ENCODE peak calls at places on chromosomes 6 and 20, in four cellular contexts. O, D, E and I are unnamed samples.

GRCh38 chr6:21636876-21637275 is 43.3 kb downstream of the SOX4 start:
- DNase-seq in D (peak; percentile 59), E (no peak), O (no peak), I (no peak)

GRCh38 chr6:152461556-152461955 is 175.6 kb downstream of the SYNE1 start:
- DNase-seq in O (no peak), E (no peak), D (peak; percentile 7), I (no peak)

GRCh38 chr6:149854532-149854931 is 9.6 kb downstream of the LRP11 start:
- DNase-seq in E (no peak), O (no peak), D (no peak), I (peak; percentile 38)

GRCh38 chr6:137227872-137228302 is 8.7 kb upstream of the IFNGR1 start:
- DNase-seq in O (no peak), D (no peak), E (no peak), I (no peak)

GRCh38 chr6:138160329-138161117 is 1.2 kb upstream of the ARFGEF3 start:
- DNase-seq in E (no peak), D (no peak), O (no peak), I (no peak)

GRCh38 chr20:20017852-20018245 is 687 bp downstream of the NAA20 start:
- DNase-seq in E (no peak), D (no peak), O (peak; percentile 21), I (no peak)

GRCh38 chr20:63693975-63694595 is 2.4 kb upstream of the TNFRSF6B start:
- DNase-seq in O (no peak), E (no peak), D (no peak), I (peak; percentile 29)

GRCh38 chr6:28368522-28368921 is 18.8 kb downstream of the ZKSCAN3 start:
- DNase-seq in D (no peak), E (no peak), O (no peak), I (no peak)

GRCh38 chr6:5241242-5241641 is 19.5 kb downstream of the LYRM4 start:
- DNase-seq in D (no peak), E (no peak), O (no peak), I (no peak)

GRCh38 chr6:7137335-7138106 is 29.8 kb downstream of the RREB1 start:
- DNase-seq in O (peak; percentile 78), D (no peak), E (peak; percentile 72), I (peak; percentile 76)
- H3K4me1 ChIP-seq in O (peaks cover 55% of the 10 kb centered on the region), D (peaks cover 43% of the 10 kb centered on the region), E (peaks cover 15% of the 10 kb centered on the region), I (peaks cover 9% of the 10 kb centered on the region)

GRCh38 chr6:41164551-41164950 is 1.6 kb upstream of the TREM2 start:
- DNase-seq in D (no peak), O (no peak), E (no peak), I (no peak)

GRCh38 chr6:41163419-41163717 is 452 bp upstream of the TREM2 start:
- DNase-seq in E (no peak), O (no peak), D (no peak), I (no peak)

GRCh38 chr6:41161380-41161779 is 1.5 kb downstream of the TREM2 start:
- DNase-seq in O (no peak), E (no peak), D (no peak), I (no peak)

GRCh38 chr6:41161851-41162552 is 914 bp downstream of the TREM2 start:
- DNase-seq in O (no peak), E (no peak), D (no peak), I (no peak)

GRCh38 chr6:41162687-41163418 is at the start of gene TREM2:
- DNase-seq in O (no peak), E (peak; percentile 22), D (no peak), I (peak; percentile 50)
- H3K4me3 ChIP-seq in O (no peak within 1 kb of the TSS), E (no peak within 1 kb of the TSS), D (no peak within 1 kb of the TSS), I (no peak within 1 kb of the TSS)

GRCh38 chr6:16989382-16989781 is 112.5 kb upstream of the STMND1 start:
- DNase-seq in O (no peak), D (no peak), E (no peak), I (no peak)
- H3K27me3 ChIP-seq in O (no peaks in the 10 kb centered on the region), D (no peaks in the 10 kb centered on the region), E (no peaks in the 10 kb centered on the region), I (no peaks in the 10 kb centered on the region)

DNA sequence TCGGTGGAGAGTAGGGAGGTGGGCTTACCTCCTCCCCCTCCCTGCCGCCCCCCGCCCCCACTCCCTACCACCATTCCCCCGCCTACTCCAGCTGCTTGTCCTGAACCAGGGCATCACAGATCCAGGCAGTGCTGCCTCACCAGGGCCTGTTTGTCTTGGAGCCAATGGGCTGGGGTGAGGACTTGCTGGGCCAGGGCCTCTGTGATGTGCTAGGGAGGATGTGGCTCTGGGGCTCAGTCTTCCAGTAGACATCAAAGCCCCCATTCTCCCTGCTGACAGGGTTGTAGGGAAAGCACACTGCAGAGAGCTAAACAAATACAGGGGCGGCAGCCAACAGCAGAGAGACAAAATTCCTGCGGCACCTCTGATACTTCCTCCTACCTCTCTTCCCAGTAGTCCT is 48.2 kb upstream of the NXT1 start:
- DNase-seq in E (peak; percentile 6), D (no peak), O (peak; percentile 42), I (no peak)
- H3K4me1 ChIP-seq in E (no peaks in the 10 kb centered on the region), D (peaks cover 12% of the 10 kb centered on the region), O (no peaks in the 10 kb centered on the region), I (no peaks in the 10 kb centered on the region)

DNA sequence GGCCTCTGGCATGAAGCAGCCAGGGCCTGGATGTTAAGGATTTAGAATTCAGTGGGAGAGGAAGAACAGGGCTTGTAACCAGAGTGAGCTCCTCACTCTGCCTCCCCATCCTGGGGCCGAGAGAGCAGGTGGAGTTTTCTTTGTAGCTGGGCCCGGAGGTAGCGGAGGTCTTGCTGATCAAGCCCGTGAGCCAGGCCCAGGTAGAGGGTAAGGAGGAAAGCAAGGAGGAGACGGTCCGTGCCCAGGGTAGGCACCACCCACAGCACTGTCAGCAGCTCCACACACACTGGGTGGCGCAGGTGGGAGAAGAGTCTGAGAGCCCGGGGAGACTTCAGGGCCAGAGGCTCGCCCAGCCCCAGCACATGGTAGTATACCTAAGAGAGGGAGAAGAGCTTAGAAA is 2.1 kb upstream of the PPP1R18 start:
- DNase-seq in O (no peak), E (no peak), D (no peak), I (peak; percentile 59)
- H3K4me3 ChIP-seq in O (no peak overlapping the region), E (peak overlapping the region; percentile 64), D (peak overlapping the region; percentile 97), I (no peak overlapping the region)